ENCODE peak calls at places on chromosomes 12 and 14, in eight cellular contexts. J, S, O, X, L, A, Y and G are unnamed samples.

GRCh38 chr14:103118663-103119404 is 4.4 kb upstream of the TNFAIP2 start:
- DNase-seq in J (no peak), S (no peak), O (peak), X (no peak), L (peak), A (no peak), Y (no peak), G (peak)

GRCh38 chr12:12467701-12468218 is 94.9 kb downstream of the DUSP16 start:
- DNase-seq in J (no peak), S (no peak), O (no peak), X (no peak), L (peak), A (no peak), Y (no peak), G (peak)

GRCh38 chr12:114401346-114402320 is 4.3 kb downstream of the TBX5 start:
- DNase-seq in J (no peak), S (no peak), O (no peak), X (no peak), L (no peak), A (no peak), Y (no peak), G (no peak)

GRCh38 chr14:72998252-72998903 is 28.5 kb downstream of the ZFYVE1 start:
- DNase-seq in J (no peak), S (no peak), O (no peak), X (no peak), L (no peak), A (no peak), Y (no peak), G (no peak)

GRCh38 chr12:69392146-69392928 is 32.8 kb downstream of the YEATS4 start:
- DNase-seq in J (peak), S (peak), O (no peak), X (no peak), L (no peak), A (no peak), Y (no peak), G (no peak)

GRCh38 chr12:47889040-47889439 is 15.8 kb downstream of the VDR start:
- DNase-seq in J (no peak), S (no peak), O (no peak), X (no peak), L (no peak), A (no peak), Y (no peak), G (peak)

GRCh38 chr14:104799657-104800599 is 973 bp upstream of the ZBTB42 start:
- DNase-seq in J (peak), S (peak), O (peak), X (peak), L (peak), A (peak), Y (no peak), G (no peak)

GRCh38 chr12:128609861-128610260 is 213.9 kb downstream of the SLC15A4 start:
- DNase-seq in J (no peak), S (no peak), O (no peak), X (no peak), L (no peak), A (no peak), Y (peak), G (no peak)

GRCh38 chr14:78363008-78363407 is 192.8 kb downstream of the NRXN3 start:
- DNase-seq in J (no peak), S (no peak), O (no peak), X (no peak), L (no peak), A (no peak), Y (no peak), G (no peak)

GRCh38 chr12:6773662-6774351 is 1.5 kb downstream of the LAG3 start:
- DNase-seq in J (no peak), S (no peak), O (no peak), X (no peak), L (no peak), A (no peak), Y (no peak), G (no peak)

GRCh38 chr12:50232771-50233209 is 50.5 kb downstream of the LIMA1 start:
- DNase-seq in J (no peak), S (no peak), O (no peak), X (no peak), L (no peak), A (no peak), Y (no peak), G (no peak)

DNA sequence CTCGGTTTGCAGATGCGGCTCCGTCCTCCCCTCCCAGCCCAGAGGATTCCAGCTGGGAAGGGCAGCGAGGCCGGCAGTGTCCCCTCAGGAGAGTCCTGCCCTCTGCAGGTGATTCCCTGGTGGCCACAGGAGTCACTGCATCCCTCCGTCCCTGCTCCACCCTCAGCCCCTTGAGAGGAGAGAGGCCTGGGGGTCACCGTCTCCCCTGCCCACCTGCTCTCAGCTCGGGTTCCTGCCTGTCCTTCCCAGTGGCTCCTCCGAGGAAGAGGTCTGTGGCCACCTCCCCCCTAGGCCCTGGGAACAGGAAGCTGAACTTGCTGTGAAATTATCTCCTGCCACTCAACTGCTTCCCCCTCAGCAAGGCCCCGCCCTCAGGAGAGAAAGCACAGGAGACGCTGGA is 12.9 kb upstream of the GALNT9 start:
- DNase-seq in J (no peak), S (peak), O (no peak), X (no peak), L (no peak), A (no peak), Y (no peak), G (no peak)
- TF ChIP-seq CTCF in J (peak), S (peak), O (no peak), X (peak), L (no peak), A (no peak), Y (peak), G (peak)

GRCh38 chr14:48686650-48687049 is 899.5 kb downstream of the RPS29 start:
- DNase-seq in J (no peak), S (no peak), O (no peak), X (no peak), L (no peak), A (no peak), Y (no peak), G (no peak)

GRCh38 chr14:48693793-48694192 is 892.4 kb downstream of the RPS29 start:
- DNase-seq in J (no peak), S (no peak), O (no peak), X (no peak), L (no peak), A (no peak), Y (no peak), G (no peak)

GRCh38 chr14:48690349-48690748 is 895.8 kb downstream of the RPS29 start:
- DNase-seq in J (no peak), S (no peak), O (no peak), X (no peak), L (no peak), A (no peak), Y (no peak), G (no peak)
- TF ChIP-seq CTCF in J (no peak), S (no peak), O (no peak), X (peak), L (no peak), A (no peak), Y (peak), G (no peak)

GRCh38 chr12:107669946-107670345 is 15.7 kb upstream of the PWP1 start:
- DNase-seq in J (no peak), S (no peak), O (no peak), X (no peak), L (no peak), A (no peak), Y (no peak), G (no peak)
- TF ChIP-seq CTCF in J (no peak), S (no peak), O (no peak), X (no peak), L (no peak), A (no peak), Y (no peak), G (no peak)

GRCh38 chr12:123801573-123802178 is 39.6 kb downstream of the DNAH10 start:
- DNase-seq in J (peak), S (peak), O (no peak), X (no peak), L (no peak), A (no peak), Y (no peak), G (no peak)
- TF ChIP-seq CTCF in J (peak), S (peak), O (no peak), X (peak), L (no peak), A (no peak), Y (peak), G (peak)